ENCODE peak calls at places on chromosomes 3 and 15, in six cellular contexts. F is fibroblast of mammary gland, K is cardiac fibroblast, M is thyroid gland, H is HFF-Myc, W is psoas muscle. V is an unnamed sample.

GRCh38 chr15:78004222-78004727 is 73.2 kb downstream of the TBC1D2B start:
- DNase-seq in H (no peak), K (no peak), W (no peak), M (no peak), F (no peak), V (no peak)

GRCh38 chr3:42653560-42654330 is at the start of gene ZBTB47:
- DNase-seq in W (peak), M (peak), H (no peak), F (no peak), K (peak), V (peak)

GRCh38 chr3:128473180-128473519 is 6.5 kb upstream of the DNAJB8 start:
- DNase-seq in H (no peak), W (no peak), K (no peak), F (no peak), M (no peak), V (no peak)

GRCh38 chr3:127781411-127782001 is 40.8 kb downstream of the MGLL start:
- DNase-seq in F (peak), M (no peak), K (peak), W (peak), H (no peak), V (peak)

GRCh38 chr3:45054196-45054857 is 28.2 kb downstream of the CLEC3B start:
- DNase-seq in H (peak), F (peak), M (no peak), W (no peak), K (peak), V (peak)

GRCh38 chr3:25554376-25554775 is 110.3 kb downstream of the TOP2B start:
- DNase-seq in H (no peak), W (no peak), F (no peak), M (no peak), K (no peak), V (no peak)

GRCh38 chr3:142963266-142964149 is at the start of gene PAQR9:
- DNase-seq in W (peak), F (no peak), M (no peak), K (no peak), H (no peak), V (no peak)

GRCh38 chr3:163779396-163780344 is 1298.6 kb downstream of the SI start:
- DNase-seq in K (no peak), F (no peak), M (no peak), W (no peak), H (no peak), V (no peak)

GRCh38 chr3:99651561-99651960 is 13.2 kb downstream of the COL8A1 start:
- DNase-seq in M (peak), H (no peak), F (peak), K (peak), W (no peak), V (peak)

GRCh38 chr15:29090617-29091466 is 178.8 kb downstream of the NSMCE3 start:
- DNase-seq in W (no peak), H (no peak), F (peak), K (peak), M (peak), V (no peak)

GRCh38 chr3:97895216-97895615 is 73.4 kb downstream of the CRYBG3 start:
- DNase-seq in M (no peak), H (no peak), K (no peak), W (no peak), F (no peak), V (no peak)

GRCh38 chr3:52783211-52783555 is 5.8 kb downstream of the ITIH1 start:
- DNase-seq in W (no peak), F (no peak), M (no peak), H (no peak), K (no peak), V (no peak)

GRCh38 chr15:40441736-40442531 is 1.2 kb downstream of the BAHD1 start:
- DNase-seq in F (no peak), M (peak), W (peak), K (no peak), H (no peak), V (no peak)

GRCh38 chr3:182523836-182524235 is 269.5 kb upstream of the ATP11B start:
- DNase-seq in W (no peak), F (no peak), H (no peak), K (no peak), M (no peak), V (no peak)

GRCh38 chr15:101510212-101511197 is 21.0 kb upstream of the PCSK6 start:
- DNase-seq in F (no peak), H (no peak), K (no peak), W (no peak), M (no peak), V (no peak)

GRCh38 chr15:56168394-56168793 is 75.3 kb downstream of the RFX7 start:
- DNase-seq in W (no peak), K (no peak), F (peak), M (no peak), H (no peak), V (peak)

GRCh38 chr3:73874596-73874995 is 249.9 kb upstream of the PDZRN3 start:
- DNase-seq in M (no peak), W (no peak), K (no peak), H (no peak), F (no peak), V (no peak)

GRCh38 chr3:48404440-48405342 is 25.2 kb downstream of the PLXNB1 start:
- DNase-seq in K (no peak), M (no peak), W (peak), F (no peak), H (no peak), V (no peak)

GRCh38 chr15:81091889-81092558 is 42.0 kb upstream of the CFAP161 start:
- DNase-seq in F (peak), H (peak), W (peak), M (no peak), K (peak), V (peak)

GRCh38 chr15:83709813-83710212 is 55.9 kb downstream of the ADAMTSL3 start:
- DNase-seq in K (no peak), M (no peak), H (no peak), F (no peak), W (no peak), V (no peak)

GRCh38 chr3:194908432-194908966 is 222.8 kb downstream of the FAM43A start:
- DNase-seq in H (no peak), F (no peak), M (no peak), W (no peak), K (no peak), V (no peak)

GRCh38 chr15:76161153-76162049 is 101.6 kb downstream of the TMEM266 start:
- DNase-seq in M (no peak), K (no peak), W (peak), H (no peak), F (no peak), V (peak)

GRCh38 chr3:127027811-127028548 is 45.1 kb downstream of the PLXNA1 start:
- DNase-seq in K (no peak), M (no peak), F (no peak), H (no peak), W (no peak), V (no peak)

GRCh38 chr3:20104167-20104661 is 64.0 kb downstream of the KAT2B start:
- DNase-seq in M (no peak), F (no peak), H (no peak), W (no peak), K (no peak), V (no peak)

GRCh38 chr15:41967506-41968206 is 4.7 kb downstream of the EHD4 start:
- DNase-seq in K (peak), W (no peak), H (no peak), F (peak), M (peak), V (peak)

GRCh38 chr3:191563722-191564121 is 102.8 kb downstream of the PYDC2 start:
- DNase-seq in W (no peak), F (no peak), H (no peak), K (no peak), M (no peak), V (no peak)

DNA sequence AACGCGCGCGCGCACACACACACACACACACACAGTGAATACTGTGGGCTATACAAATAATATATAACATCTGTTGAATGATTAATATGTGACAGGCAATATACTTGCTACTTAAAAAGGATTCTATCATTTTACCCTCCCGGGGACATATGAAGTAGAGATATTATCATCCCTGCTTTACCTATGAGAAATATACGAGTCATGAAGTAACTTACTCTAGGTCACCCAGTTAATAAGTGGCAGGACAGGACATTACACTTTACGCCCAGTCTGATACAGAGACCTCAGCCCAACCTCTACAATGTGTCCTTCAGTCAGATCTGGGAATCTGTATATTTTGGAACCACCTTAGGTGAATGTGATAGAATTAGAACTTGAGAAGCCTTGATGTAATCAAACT is 55.4 kb downstream of the CCDC54 start:
- DNase-seq in F (no peak), W (no peak), M (no peak), H (no peak), K (no peak), V (no peak)
- H3K4me3 ChIP-seq in F (peak), W (peak), M (no peak), H (no peak), K (no peak), V (peak)

GRCh38 chr3:11221818-11222217 is 50.4 kb upstream of the ATG7 start:
- DNase-seq in K (peak), M (no peak), W (no peak), H (no peak), F (no peak), V (no peak)
- TF ChIP-seq CTCF in K (peak), M (no peak), W (peak), H (peak), F (peak), V (peak)

DNA sequence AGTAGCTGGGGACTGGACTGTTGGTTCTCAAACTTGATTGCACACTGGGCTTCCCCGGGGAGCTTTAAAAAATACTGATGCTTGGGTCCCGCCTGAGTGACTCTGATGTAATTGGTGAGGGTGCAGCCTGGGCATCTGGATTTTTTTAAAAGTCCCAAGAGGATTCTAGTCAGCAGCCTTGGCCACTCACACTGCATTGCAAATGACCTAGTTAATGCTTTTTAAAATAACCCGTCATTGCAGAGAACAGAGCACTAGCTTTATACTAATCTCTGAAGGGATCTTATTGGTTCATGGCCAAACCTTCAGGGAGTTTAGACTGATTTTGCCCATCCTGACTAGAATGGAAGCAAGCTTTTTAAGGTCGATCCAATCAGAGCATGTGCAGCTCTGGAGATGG is 310.6 kb upstream of the PROK2 start:
- DNase-seq in H (no peak), M (no peak), W (no peak), K (no peak), F (peak), V (no peak)
- H3K4me3 ChIP-seq in H (no peak), M (no peak), W (no peak), K (no peak), F (no peak), V (no peak)

DNA sequence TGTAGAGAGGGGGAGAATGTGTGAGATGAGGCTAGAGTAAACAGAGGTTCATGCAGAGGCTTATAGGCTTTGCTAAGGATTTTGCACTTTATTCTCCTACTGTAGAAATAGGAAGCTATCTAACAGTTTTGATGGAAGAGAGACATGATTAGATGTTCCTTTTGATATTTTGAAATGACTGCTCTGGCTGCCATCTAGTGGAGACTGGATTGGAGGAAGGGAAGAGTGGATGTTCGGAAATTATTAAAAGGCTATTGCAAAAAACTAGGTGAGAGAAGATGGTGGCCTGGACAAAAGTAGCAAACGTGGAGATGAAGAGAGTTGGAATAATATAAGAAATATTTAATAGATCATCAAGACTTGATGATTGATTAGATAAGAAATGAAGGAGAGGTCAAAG is 42.2 kb downstream of the SYN2 start:
- DNase-seq in M (no peak), K (no peak), W (no peak), H (no peak), F (peak), V (peak)
- TF ChIP-seq CTCF in M (no peak), K (peak), W (no peak), H (peak), F (peak), V (peak)

V was measured in AG10803.